ENCODE peak calls at places on chromosomes 6 and 20, in seven cellular contexts. X is H9, Y is upper lobe of left lung, L is psoas muscle, K is uterus, S is astrocyte of the spinal cord, T is fibroblast of pulmonary artery. J is an unnamed sample.

GRCh38 chr20:63594043-63594561 is 20.1 kb upstream of the HELZ2 start:
- DNase-seq in X (no peak), Y (no peak), L (peak; percentile 73), K (peak; percentile 47), S (peak; percentile 61), T (peak; percentile 65), J (no peak)

GRCh38 chr6:111057074-111057752 is 30.1 kb upstream of the SLC16A10 start:
- DNase-seq in X (no peak), Y (no peak), L (no peak), K (no peak), S (peak; percentile 47), T (peak; percentile 63), J (no peak)

GRCh38 chr6:136326038-136326561 is 36.5 kb upstream of the BCLAF1 start:
- DNase-seq in X (no peak), Y (no peak), L (no peak), K (no peak), S (peak; percentile 24), T (peak; percentile 33), J (peak; percentile 25)

GRCh38 chr6:90953405-90954161 is 366.7 kb upstream of the MAP3K7 start:
- DNase-seq in X (no peak), Y (no peak), L (no peak), K (no peak), S (no peak), T (no peak), J (no peak)

GRCh38 chr6:90274481-90275030 is 22.1 kb downstream of the BACH2 start:
- DNase-seq in X (no peak), Y (no peak), L (no peak), K (no peak), S (no peak), T (no peak), J (no peak)

GRCh38 chr20:46483879-46484278 is 29.5 kb downstream of the ZNF334 start:
- DNase-seq in X (no peak), Y (no peak), L (no peak), K (no peak), S (no peak), T (no peak), J (no peak)

GRCh38 chr20:57030611-57031600 is 235.5 kb downstream of the BMP7 start:
- DNase-seq in X (no peak), Y (no peak), L (no peak), K (no peak), S (peak; percentile 88), T (no peak), J (peak; percentile 38)

GRCh38 chr6:92577077-92577719 is 842.2 kb downstream of the EPHA7 start:
- DNase-seq in X (peak; percentile 43), Y (no peak), L (no peak), K (no peak), S (peak; percentile 71), T (no peak), J (no peak)

GRCh38 chr20:49938173-49939163 is 2.3 kb downstream of the RNF114 start:
- DNase-seq in X (no peak), Y (no peak), L (peak; percentile 60), K (peak; percentile 60), S (peak; percentile 72), T (peak; percentile 82), J (no peak)

GRCh38 chr6:38676974-38677544 is 25.9 kb downstream of the GLO1 start:
- DNase-seq in X (no peak), Y (no peak), L (no peak), K (no peak), S (no peak), T (no peak), J (no peak)

GRCh38 chr6:122692175-122692598 is 82.0 kb downstream of the PKIB start:
- DNase-seq in X (no peak), Y (no peak), L (no peak), K (no peak), S (peak; percentile 98), T (peak; percentile 46), J (no peak)

GRCh38 chr6:31952140-31952805 is 6.4 kb downstream of the CFB start:
- DNase-seq in X (peak; percentile 51), Y (no peak), L (peak; percentile 66), K (peak; percentile 62), S (peak; percentile 61), T (peak; percentile 78), J (peak; percentile 83)

GRCh38 chr6:138814179-138814834 is 18.4 kb downstream of the ECT2L start:
- DNase-seq in X (no peak), Y (no peak), L (no peak), K (no peak), S (no peak), T (no peak), J (no peak)

GRCh38 chr20:44336086-44336485 is 757 bp upstream of the R3HDML start:
- DNase-seq in X (peak; percentile 84), Y (peak; percentile 56), L (no peak), K (no peak), S (no peak), T (no peak), J (no peak)

GRCh38 chr6:107864235-107864970 is 40.3 kb upstream of the SCML4 start:
- DNase-seq in X (no peak), Y (no peak), L (no peak), K (no peak), S (no peak), T (no peak), J (no peak)

GRCh38 chr20:2816583-2817340 is 598 bp downstream of the TMEM239 start:
- DNase-seq in X (peak; percentile 74), Y (peak; percentile 75), L (no peak), K (no peak), S (no peak), T (no peak), J (no peak)

GRCh38 chr6:110448846-110449544 is 27.4 kb downstream of the SLC22A16 start:
- DNase-seq in X (no peak), Y (no peak), L (no peak), K (no peak), S (no peak), T (peak; percentile 6), J (no peak)

GRCh38 chr6:3363296-3364025 is 93.4 kb downstream of the SLC22A23 start:
- DNase-seq in X (no peak), Y (peak; percentile 90), L (no peak), K (no peak), S (no peak), T (no peak), J (no peak)

GRCh38 chr6:135181333-135182119 is 418 bp downstream of the MYB start:
- DNase-seq in X (peak; percentile 43), Y (peak; percentile 81), L (no peak), K (no peak), S (peak; percentile 22), T (no peak), J (no peak)

GRCh38 chr20:31496761-31497295 is 17.4 kb upstream of the HM13 start:
- DNase-seq in X (no peak), Y (no peak), L (peak; percentile 71), K (peak; percentile 76), S (no peak), T (peak; percentile 52), J (peak; percentile 53)

GRCh38 chr6:90413867-90414266 is 117.2 kb upstream of the BACH2 start:
- DNase-seq in X (peak; percentile 68), Y (no peak), L (no peak), K (no peak), S (peak; percentile 42), T (no peak), J (peak; percentile 77)

DNA sequence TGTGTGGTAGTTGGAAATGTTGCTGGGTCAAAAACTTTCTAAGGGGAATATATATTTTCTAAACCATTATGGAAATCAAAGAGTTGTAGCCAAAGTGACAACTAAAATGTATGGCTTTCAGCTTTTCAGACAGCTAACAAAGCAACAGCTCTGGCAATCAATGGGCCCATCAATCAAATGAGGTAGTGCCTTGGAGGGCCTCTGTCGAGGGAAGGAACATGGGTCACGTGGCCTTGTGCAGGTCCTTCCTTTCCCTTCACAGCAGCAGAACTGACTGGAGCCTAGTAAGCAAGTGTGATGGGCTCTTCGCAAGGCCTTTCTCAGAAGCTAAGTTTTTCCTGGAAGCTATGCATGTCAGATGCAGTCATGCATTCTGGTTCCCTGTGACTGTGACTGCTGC is 17.9 kb downstream of the FAXC start:
- DNase-seq in X (no peak), Y (no peak), L (no peak), K (no peak), S (no peak), T (no peak), J (no peak)
- TF ChIP-seq CTCF in X (no peak), Y (no peak), L (no peak), K (no peak), S (no peak), T (no peak), J (no peak)

DNA sequence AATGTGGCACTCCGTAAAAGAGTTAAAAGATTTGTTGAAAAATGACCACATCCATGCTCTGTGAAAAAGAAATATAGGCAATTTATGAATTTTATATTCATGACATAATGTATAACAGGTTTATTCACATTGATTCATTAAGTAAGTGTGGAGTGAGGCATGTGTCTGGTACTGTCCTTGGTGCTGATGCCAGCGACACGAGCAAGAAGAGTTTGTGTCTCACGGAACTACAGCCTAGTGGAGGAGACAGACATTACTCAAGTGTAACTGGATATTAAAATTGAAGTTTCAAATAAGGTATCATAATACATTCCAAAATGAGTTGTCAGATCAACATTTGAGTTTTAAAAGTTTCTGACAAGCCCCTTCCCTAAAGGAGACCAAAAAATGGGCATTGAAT is 158.2 kb upstream of the PRND start:
- DNase-seq in X (peak; percentile 50), Y (no peak), L (no peak), K (no peak), S (peak; percentile 71), T (peak; percentile 82), J (no peak)
- TF ChIP-seq CTCF in X (peak; percentile 51), Y (no peak), L (no peak), K (no peak), S (peak; percentile 22), T (peak; percentile 43), J (no peak)

GRCh38 chr6:157323924-157324276 is 581 bp upstream of the TMEM242 start:
- DNase-seq in X (peak; percentile 84), Y (peak; percentile 87), L (peak; percentile 84), K (peak; percentile 80), S (peak; percentile 89), T (peak; percentile 87), J (peak; percentile 81)
- TF ChIP-seq CTCF in X (peak; percentile 11), Y (no peak), L (no peak), K (peak; percentile 28), S (peak; percentile 25), T (peak; percentile 28), J (no peak)

GRCh38 chr20:21028436-21028835 is 77.7 kb downstream of the LINC00237 start:
- DNase-seq in X (no peak), Y (no peak), L (no peak), K (no peak), S (no peak), T (no peak), J (no peak)

GRCh38 chr20:21026951-21027350 is 79.2 kb downstream of the LINC00237 start:
- DNase-seq in X (no peak), Y (no peak), L (no peak), K (no peak), S (no peak), T (no peak), J (no peak)

GRCh38 chr20:21029356-21029755 is 76.8 kb downstream of the LINC00237 start:
- DNase-seq in X (no peak), Y (no peak), L (no peak), K (no peak), S (no peak), T (no peak), J (no peak)

GRCh38 chr20:21028921-21029320 is 77.2 kb downstream of the LINC00237 start:
- DNase-seq in X (no peak), Y (no peak), L (no peak), K (no peak), S (no peak), T (no peak), J (no peak)

DNA sequence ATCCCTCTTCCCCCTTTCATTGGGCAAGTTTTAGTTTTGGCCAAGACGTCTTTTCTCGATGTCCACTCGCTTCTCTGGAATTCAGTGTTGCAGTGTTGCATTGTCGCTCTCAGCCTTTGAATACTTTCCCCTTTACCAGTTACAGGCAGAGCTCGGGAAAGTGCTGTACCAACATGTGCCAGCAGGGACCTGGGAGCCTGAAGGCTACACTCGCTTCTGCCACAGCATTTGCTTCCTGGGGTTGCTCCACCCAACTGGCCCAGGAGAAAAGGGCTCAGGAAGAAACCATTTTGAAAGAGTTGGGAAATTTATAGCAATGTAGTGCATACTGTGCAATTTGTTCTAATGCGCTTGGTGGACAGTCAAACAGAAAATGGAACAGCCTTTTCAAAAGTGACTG is 78.6 kb downstream of the LINC00237 start:
- DNase-seq in X (peak; percentile 83), Y (no peak), L (no peak), K (no peak), S (no peak), T (no peak), J (peak; percentile 42)
- TF ChIP-seq CTCF in X (peak; percentile 64), Y (no peak), L (no peak), K (no peak), S (no peak), T (no peak), J (peak; percentile 37)

J was measured in glutamatergic neuron.